ENCODE peak calls at places on chromosomes 13 and 19, in seven cellular contexts. T is heart left ventricle; A is NT2/D1; B is heart right ventricle; J is astrocyte; W is pancreas; C is CD4-positive, alpha-beta memory T cell. Y is an unnamed sample. For H3K27me3, the result is how much of the 10 kb centered on the place peaks cover.

GRCh38 chr13:29905845-29906244 is 55.4 kb upstream of the UBL3 start:
- DNase-seq in A (no peak), C (no peak), J (peak), B (no peak), T (no peak), W (peak), Y (peak)

GRCh38 chr13:69820180-69820579 is 287.4 kb upstream of the ATXN8OS start:
- DNase-seq in A (no peak), C (no peak), B (no peak), J (no peak), T (no peak), W (no peak), Y (no peak)

GRCh38 chr19:14073232-14073924 is 792 bp downstream of the MISP3 start:
- DNase-seq in W (peak), B (peak), A (no peak), T (peak), C (peak), J (peak), Y (peak)

GRCh38 chr19:34808566-34808965 is 35.6 kb upstream of the ZNF599 start:
- DNase-seq in W (no peak), J (peak), T (no peak), B (no peak), C (no peak), A (no peak), Y (peak)

GRCh38 chr19:658059-658839 is 4.8 kb downstream of the RNF126 start:
- DNase-seq in W (no peak), B (peak), T (no peak), A (no peak), C (no peak), J (no peak), Y (peak)

GRCh38 chr19:28436320-28436719 is 776.6 kb downstream of the UQCRFS1 start:
- DNase-seq in T (no peak), B (no peak), W (no peak), J (no peak), A (no peak), C (no peak), Y (no peak)

GRCh38 chr19:6087074-6087506 is 23.2 kb downstream of the RFX2 start:
- DNase-seq in T (no peak), J (no peak), W (no peak), A (no peak), C (no peak), B (no peak), Y (no peak)

GRCh38 chr13:113650275-113650674 is 7.7 kb downstream of the ATP4B start:
- DNase-seq in C (no peak), B (no peak), T (no peak), A (no peak), W (no peak), J (no peak), Y (no peak)

GRCh38 chr13:95115525-95115924 is 185.7 kb downstream of the ABCC4 start:
- DNase-seq in W (no peak), A (no peak), C (no peak), B (no peak), J (peak), T (no peak), Y (no peak)

GRCh38 chr13:26561636-26562537 is 4.4 kb downstream of the WASF3 start:
- DNase-seq in W (no peak), C (no peak), A (no peak), B (no peak), T (no peak), J (peak), Y (peak)

GRCh38 chr13:114000151-114001040 is 26.5 kb upstream of the C13orf46 start:
- DNase-seq in T (no peak), C (peak), B (peak), A (no peak), J (no peak), W (no peak), Y (no peak)

GRCh38 chr13:112757759-112758086 is 67.9 kb downstream of the ATP11A start:
- DNase-seq in C (no peak), J (no peak), A (no peak), W (no peak), B (no peak), T (no peak), Y (no peak)

GRCh38 chr19:2747349-2747748 is 7.5 kb upstream of the SLC39A3 start:
- DNase-seq in J (no peak), B (no peak), A (no peak), T (no peak), W (no peak), C (no peak), Y (no peak)

GRCh38 chr19:2744113-2744512 is 4.3 kb upstream of the SLC39A3 start:
- DNase-seq in J (no peak), C (no peak), A (no peak), T (no peak), B (no peak), W (no peak), Y (no peak)

GRCh38 chr19:2740314-2740656 is 468 bp upstream of the SLC39A3 start:
- DNase-seq in C (no peak), A (no peak), W (no peak), T (no peak), B (no peak), J (no peak), Y (no peak)

GRCh38 chr19:2739602-2740313 is at the start of gene SLC39A3:
- DNase-seq in B (peak), T (peak), C (peak), W (peak), J (peak), A (peak), Y (peak)

DNA sequence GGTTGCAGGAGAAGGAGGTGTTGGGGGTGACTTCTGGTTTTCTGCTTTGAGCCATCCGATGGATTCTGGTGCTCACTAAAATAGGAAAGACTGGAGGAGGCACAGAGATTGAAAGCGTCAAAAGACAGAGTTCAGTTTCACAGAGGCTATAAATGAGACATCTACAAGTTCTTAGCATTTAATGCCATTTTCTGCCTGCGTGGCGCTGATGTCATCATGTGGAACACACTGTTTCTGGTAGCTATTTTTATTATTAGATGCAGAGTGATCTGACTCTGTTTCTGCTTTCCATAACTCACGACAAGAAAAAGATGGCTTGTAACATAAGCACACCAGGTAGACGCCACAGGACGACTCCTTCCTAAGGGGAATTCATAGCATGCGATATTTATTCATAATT is 3.3 kb upstream of the SLC39A3 start:
- DNase-seq in B (no peak), C (no peak), J (no peak), W (no peak), T (no peak), A (no peak), Y (no peak)
- H3K27me3 ChIP-seq in B (under half), C (under half), J (under half), W (under half), T (under half), A (under half), Y (under half)

GRCh38 chr19:1782501-1782900 is 29.2 kb downstream of the ONECUT3 start:
- DNase-seq in W (no peak), T (no peak), C (no peak), B (no peak), A (no peak), J (no peak), Y (peak)
- H3K27me3 ChIP-seq in W (under half), T (under half), C (under half), B (half or more), A (under half), J (under half), Y (under half)

DNA sequence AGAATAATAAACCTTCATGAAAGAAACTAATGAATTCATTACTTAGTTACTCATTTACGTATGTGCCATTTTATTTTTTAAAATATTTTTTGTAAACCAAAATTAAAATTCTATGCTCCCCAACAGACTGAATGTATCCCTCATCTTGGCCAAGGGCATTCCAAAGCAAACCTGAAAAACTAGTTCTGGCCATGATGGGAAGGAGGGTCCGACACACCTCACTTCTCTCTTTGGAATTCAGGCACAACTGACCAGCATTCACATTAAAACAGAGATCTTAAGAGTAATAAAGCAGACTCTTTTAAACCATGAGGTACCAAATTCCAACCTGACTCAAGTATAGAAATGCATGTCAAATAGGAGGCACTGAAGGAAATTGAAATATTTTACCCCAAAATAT is 1576.9 kb upstream of the SPRY2 start:
- DNase-seq in C (no peak), W (no peak), B (no peak), A (no peak), J (no peak), T (no peak), Y (no peak)
- H3K27me3 ChIP-seq in C (under half), W (under half), B (under half), A (under half), J (under half), T (under half), Y (under half)

GRCh38 chr19:29569038-29569911 is 36.8 kb upstream of the POP4 start:
- DNase-seq in J (no peak), C (no peak), A (no peak), B (no peak), W (no peak), T (no peak), Y (no peak)

GRCh38 chr19:29568036-29568788 is 37.9 kb upstream of the POP4 start:
- DNase-seq in W (no peak), B (no peak), T (no peak), J (no peak), C (no peak), A (no peak), Y (no peak)

GRCh38 chr19:29573486-29573885 is 32.6 kb upstream of the POP4 start:
- DNase-seq in A (no peak), T (no peak), C (no peak), W (no peak), B (no peak), J (no peak), Y (no peak)

GRCh38 chr19:29574518-29574917 is 31.6 kb upstream of the POP4 start:
- DNase-seq in B (no peak), T (no peak), J (no peak), C (no peak), W (no peak), A (no peak), Y (no peak)

DNA sequence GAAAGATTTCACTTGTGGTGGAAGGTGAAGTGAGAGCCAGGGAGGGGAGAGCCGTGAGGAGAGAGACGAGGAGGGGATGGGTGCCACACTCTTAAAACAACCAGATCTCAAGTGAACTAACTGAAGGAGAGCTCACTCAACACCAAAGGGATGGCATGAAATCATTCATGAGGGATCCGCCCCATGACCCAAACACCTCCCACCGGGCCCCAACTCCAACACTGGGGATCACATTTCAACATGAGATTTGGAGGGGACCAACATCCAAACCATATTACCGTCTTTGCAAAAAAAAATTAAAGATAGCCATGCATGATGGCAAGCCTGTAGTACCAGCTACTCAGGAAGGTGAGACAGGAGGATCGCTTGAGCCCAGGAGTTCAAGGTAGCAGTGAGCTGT is 34.9 kb upstream of the POP4 start:
- DNase-seq in J (no peak), B (no peak), W (no peak), T (no peak), A (no peak), C (no peak), Y (no peak)
- H3K27me3 ChIP-seq in J (under half), B (half or more), W (under half), T (under half), A (under half), C (under half), Y (under half)

DNA sequence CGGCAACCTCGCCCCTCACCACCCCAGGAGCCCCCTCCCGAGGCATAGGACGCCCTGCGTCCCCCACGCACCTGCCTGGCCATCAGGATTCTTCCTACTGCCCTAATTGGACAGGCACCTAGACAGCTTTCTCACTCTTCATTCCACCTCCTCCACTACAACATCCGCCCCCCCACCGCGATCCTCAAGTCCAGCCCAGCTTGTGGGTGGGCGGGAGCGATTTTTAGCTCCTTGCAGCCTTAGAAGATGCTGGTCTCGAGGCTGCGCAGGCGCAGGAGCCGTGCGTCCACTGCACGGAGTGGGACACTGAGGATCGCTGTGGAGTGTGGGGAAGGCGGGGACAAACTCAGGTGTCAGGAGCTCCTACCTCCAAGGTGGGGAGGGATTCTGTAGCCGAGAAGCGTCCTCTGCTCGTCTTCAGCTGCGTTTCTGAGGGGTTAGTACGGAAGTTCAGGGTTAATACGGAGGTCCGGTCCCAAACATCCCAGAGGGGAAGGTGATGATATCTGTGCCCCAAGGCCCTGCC is at the start of gene RTBDN:
- DNase-seq in W (no peak), T (no peak), C (no peak), B (no peak), A (no peak), J (no peak), Y (peak)
- H3K27me3 ChIP-seq in W (under half), T (half or more), C (half or more), B (half or more), A (under half), J (half or more), Y (half or more)

GRCh38 chr19:17842663-17843313 is 5.0 kb downstream of the JAK3 start:
- DNase-seq in W (no peak), J (no peak), B (no peak), C (no peak), T (no peak), A (no peak), Y (no peak)

GRCh38 chr19:17843908-17844490 is 3.8 kb downstream of the JAK3 start:
- DNase-seq in C (no peak), J (no peak), A (no peak), W (no peak), B (no peak), T (no peak), Y (no peak)

GRCh38 chr19:17841371-17841809 is 6.4 kb downstream of the JAK3 start:
- DNase-seq in C (no peak), T (no peak), W (no peak), J (no peak), A (no peak), B (peak), Y (peak)

GRCh38 chr19:17841810-17842662 is 5.7 kb downstream of the JAK3 start:
- DNase-seq in B (peak), T (peak), A (peak), J (peak), C (no peak), W (peak), Y (peak)

GRCh38 chr19:17843428-17843827 is 4.4 kb downstream of the JAK3 start:
- DNase-seq in T (no peak), B (no peak), J (no peak), W (no peak), A (no peak), C (no peak), Y (no peak)
- H3K27me3 ChIP-seq in T (under half), B (under half), J (under half), W (under half), A (under half), C (under half), Y (under half)

Y was measured in GM23248.